ENCODE peak calls at places on chromosome 7, in nine cellular contexts. T, H, E, M, B, S, Q, L and I are unnamed samples.

GRCh38 chr7:128693373-128694015 is 21.4 kb downstream of the GARIN1A start:
- DNase-seq in T (no peak), H (no peak), E (no peak), M (no peak), B (no peak), S (no peak), Q (no peak), L (no peak), I (no peak)

GRCh38 chr7:88322151-88322550 is 15.5 kb upstream of the STEAP4 start:
- DNase-seq in T (no peak), H (no peak), E (no peak), M (no peak), B (no peak), S (no peak), Q (no peak), L (no peak), I (no peak)

GRCh38 chr7:151829707-151830106 is 47.2 kb downstream of the PRKAG2 start:
- DNase-seq in T (no peak), H (no peak), E (no peak), M (no peak), B (peak), S (no peak), Q (no peak), L (no peak), I (no peak)

GRCh38 chr7:107726356-107727130 is 17.4 kb upstream of the CBLL1 start:
- DNase-seq in T (no peak), H (no peak), E (no peak), M (no peak), B (no peak), S (no peak), Q (no peak), L (no peak), I (no peak)

GRCh38 chr7:113548561-113548960 is 370.2 kb downstream of the PPP1R3A start:
- DNase-seq in T (no peak), H (no peak), E (no peak), M (no peak), B (no peak), S (no peak), Q (no peak), L (no peak), I (no peak)

GRCh38 chr7:55326079-55326847 is 38.9 kb upstream of the LANCL2 start:
- DNase-seq in T (no peak), H (no peak), E (no peak), M (no peak), B (peak), S (no peak), Q (no peak), L (no peak), I (no peak)

GRCh38 chr7:65988084-65988483 is 6.1 kb upstream of the GUSB start:
- DNase-seq in T (no peak), H (no peak), E (no peak), M (no peak), B (no peak), S (no peak), Q (no peak), L (no peak), I (no peak)

GRCh38 chr7:129161524-129161923 is 17.0 kb downstream of the TSPAN33 start:
- DNase-seq in T (no peak), H (no peak), E (no peak), M (no peak), B (no peak), S (no peak), Q (no peak), L (no peak), I (no peak)

GRCh38 chr7:127393370-127394058 is 1.0 kb upstream of the ZNF800 start:
- DNase-seq in T (no peak), H (no peak), E (no peak), M (peak), B (peak), S (no peak), Q (no peak), L (no peak), I (no peak)

GRCh38 chr7:2609001-2609411 is 22.8 kb upstream of the TTYH3 start:
- DNase-seq in T (no peak), H (no peak), E (no peak), M (no peak), B (peak), S (no peak), Q (peak), L (no peak), I (no peak)

GRCh38 chr7:100465702-100466311 is 1.7 kb upstream of the SPACDR start:
- DNase-seq in T (no peak), H (peak), E (peak), M (peak), B (peak), S (peak), Q (no peak), L (no peak), I (peak)

GRCh38 chr7:137656850-137657232 is 189.9 kb downstream of the DGKI start:
- DNase-seq in T (no peak), H (no peak), E (no peak), M (no peak), B (no peak), S (no peak), Q (no peak), L (no peak), I (no peak)

GRCh38 chr7:105691692-105692564 is 110.6 kb upstream of the EFCAB10 start:
- DNase-seq in T (peak), H (peak), E (peak), M (peak), B (peak), S (peak), Q (peak), L (no peak), I (peak)

GRCh38 chr7:99740573-99741437 is 5.8 kb upstream of the CYP3A7 start:
- DNase-seq in T (no peak), H (no peak), E (no peak), M (peak), B (no peak), S (no peak), Q (no peak), L (no peak), I (no peak)

GRCh38 chr7:32905175-32905662 is 13.7 kb upstream of the KBTBD2 start:
- DNase-seq in T (peak), H (no peak), E (peak), M (peak), B (peak), S (no peak), Q (peak), L (no peak), I (peak)

GRCh38 chr7:29335188-29336083 is 140.9 kb downstream of the CHN2 start:
- DNase-seq in T (no peak), H (no peak), E (no peak), M (no peak), B (no peak), S (no peak), Q (no peak), L (no peak), I (no peak)